ENCODE peak calls at places on chromosomes 13 and 19, in nine cellular contexts. F is testis; W is neuronal stem cell; H is psoas muscle; O is neural progenitor cell; Y is CD8-positive, alpha-beta memory T cell; L is left ventricle myocardium inferior; Q is Karpas-422; J is uterus. C is an unnamed sample. For H3K9me3 and H3K27me3, the result is how much of the 10 kb centered on the place peaks cover.

GRCh38 chr13:110301606-110302131 is 5.3 kb downstream of the COL4A1 start:
- DNase-seq in L (no peak), Y (no peak), W (no peak), O (peak), J (peak), F (no peak), H (no peak), Q (no peak), C (no peak)

GRCh38 chr19:51821511-51821910 is 26.6 kb downstream of the FPR3 start:
- DNase-seq in O (no peak), L (no peak), H (no peak), J (no peak), Q (no peak), W (no peak), F (no peak), Y (no peak), C (no peak)

GRCh38 chr13:97259787-97260641 is 37.9 kb downstream of the MBNL2 start:
- DNase-seq in L (no peak), F (no peak), H (peak), O (no peak), J (no peak), Y (no peak), W (no peak), Q (no peak), C (no peak)

GRCh38 chr13:34104853-34105252 is 286.9 kb downstream of the RFC3 start:
- DNase-seq in J (no peak), O (no peak), F (peak), Y (no peak), L (no peak), Q (no peak), W (no peak), H (no peak), C (no peak)

GRCh38 chr19:38597075-38597474 is 20.7 kb downstream of the MAP4K1 start:
- DNase-seq in H (no peak), O (no peak), L (no peak), F (no peak), W (no peak), Q (no peak), J (no peak), Y (no peak), C (no peak)

GRCh38 chr13:26656919-26657318 is 99.4 kb downstream of the WASF3 start:
- DNase-seq in Q (peak), W (peak), J (no peak), F (peak), H (no peak), L (no peak), Y (no peak), O (peak), C (no peak)

GRCh38 chr19:623974-624373 is 9.4 kb downstream of the POLRMT start:
- DNase-seq in O (peak), H (no peak), J (no peak), Q (no peak), W (no peak), L (no peak), Y (no peak), F (peak), C (no peak)

GRCh38 chr19:5210556-5210955 is 130.1 kb downstream of the PTPRS start:
- DNase-seq in W (no peak), Y (no peak), O (no peak), L (no peak), Q (no peak), J (no peak), H (no peak), F (no peak), C (no peak)

GRCh38 chr13:98478134-98479129 is 98.5 kb downstream of the STK24 start:
- DNase-seq in O (peak), Y (no peak), H (no peak), Q (no peak), J (no peak), L (no peak), W (peak), F (peak), C (no peak)

GRCh38 chr19:17332677-17333581 is 1.7 kb downstream of the ANO8 start:
- DNase-seq in F (peak), H (no peak), L (no peak), Q (peak), Y (no peak), J (no peak), W (no peak), O (peak), C (no peak)

GRCh38 chr19:24032651-24033050 is 54.3 kb upstream of the ZNF254 start:
- DNase-seq in L (no peak), H (no peak), W (no peak), Q (no peak), Y (no peak), J (no peak), O (no peak), F (no peak), C (no peak)

GRCh38 chr19:14167594-14168138 is 31.3 kb upstream of the ASF1B start:
- DNase-seq in W (no peak), H (no peak), F (no peak), O (no peak), Y (no peak), L (no peak), J (no peak), Q (peak), C (no peak)

GRCh38 chr19:18433039-18433691 is 4.8 kb downstream of the ISYNA1 start:
- DNase-seq in F (no peak), O (peak), L (no peak), Y (no peak), H (peak), W (no peak), Q (peak), J (peak), C (no peak)

GRCh38 chr13:43785681-43786471 is 896 bp downstream of the ENOX1 start:
- DNase-seq in F (peak), W (peak), H (peak), L (peak), O (peak), J (peak), Y (no peak), Q (no peak), C (peak)

GRCh38 chr19:18469245-18470107 is 31.5 kb upstream of the ISYNA1 start:
- DNase-seq in J (peak), Y (peak), Q (peak), F (peak), L (peak), W (no peak), H (peak), O (peak), C (no peak)

GRCh38 chr13:21478881-21479808 is 20.0 kb upstream of the ZDHHC20 start:
- DNase-seq in Y (no peak), W (peak), Q (peak), L (no peak), H (no peak), F (peak), J (no peak), O (peak), C (no peak)

GRCh38 chr19:17450264-17451075 is 2.0 kb upstream of the TMEM221 start:
- DNase-seq in Q (no peak), F (no peak), H (no peak), L (no peak), J (no peak), W (no peak), O (no peak), Y (no peak), C (no peak)

GRCh38 chr13:30403491-30403890 is 18.8 kb upstream of the UBE2L5 start:
- DNase-seq in W (no peak), L (no peak), F (no peak), Y (no peak), O (no peak), J (no peak), Q (no peak), H (no peak), C (no peak)

GRCh38 chr19:17719730-17720486 is 628 bp downstream of the MAP1S start:
- DNase-seq in F (no peak), W (no peak), J (no peak), O (peak), H (no peak), Y (peak), L (no peak), Q (peak), C (peak)

GRCh38 chr13:39892731-39893293 is 237.3 kb downstream of the COG6 start:
- DNase-seq in O (no peak), W (no peak), Y (no peak), F (peak), J (peak), L (peak), Q (peak), H (no peak), C (no peak)

GRCh38 chr13:77737583-77738200 is 40.2 kb downstream of the SLAIN1 start:
- DNase-seq in J (no peak), H (no peak), W (no peak), F (no peak), L (no peak), Y (no peak), Q (no peak), O (no peak), C (no peak)

GRCh38 chr19:3073931-3074595 is 11.8 kb upstream of the TLE5 start:
- DNase-seq in W (no peak), Q (no peak), O (no peak), L (no peak), F (peak), H (no peak), Y (no peak), J (peak), C (peak)

GRCh38 chr13:44206429-44206828 is 167.2 kb upstream of the SERP2 start:
- DNase-seq in F (no peak), J (no peak), W (no peak), L (no peak), O (no peak), H (no peak), Y (no peak), Q (no peak), C (no peak)

GRCh38 chr13:98509271-98510155 is 67.4 kb downstream of the STK24 start:
- DNase-seq in F (peak), Q (peak), O (no peak), L (peak), H (no peak), Y (no peak), J (no peak), W (no peak), C (no peak)

GRCh38 chr13:76854894-76855293 is 31.3 kb downstream of the KCTD12 start:
- DNase-seq in W (no peak), H (no peak), L (no peak), J (no peak), Q (no peak), O (no peak), Y (no peak), F (no peak), C (no peak)

GRCh38 chr13:101627556-101627943 is 175.1 kb downstream of the ITGBL1 start:
- DNase-seq in F (no peak), Q (no peak), O (no peak), J (no peak), H (no peak), W (no peak), Y (no peak), L (no peak), C (no peak)
- H3K4me3 ChIP-seq in F (no peak), Q (peak), O (no peak), J (peak), H (peak), W (no peak), Y (peak), L (peak), C (no peak)

GRCh38 chr19:27759896-27760295 is 1453.1 kb downstream of the UQCRFS1 start:
- DNase-seq in F (no peak), Y (no peak), L (no peak), O (no peak), Q (no peak), H (no peak), W (no peak), J (no peak), C (no peak)
- H3K9me3 ChIP-seq in F (under half), Y (under half), L (under half), O (under half), Q (under half), H (under half), W (under half), J (under half), C (under half)

GRCh38 chr19:50669319-50670101 is 20.3 kb downstream of the C19orf81 start:
- DNase-seq in Y (no peak), H (no peak), W (no peak), Q (peak), L (no peak), O (no peak), F (peak), J (no peak), C (no peak)

GRCh38 chr19:50670102-50670380 is 20.8 kb downstream of the C19orf81 start:
- DNase-seq in F (no peak), H (no peak), W (no peak), Q (no peak), Y (no peak), L (no peak), J (no peak), O (no peak), C (no peak)

GRCh38 chr19:50667759-50668231 is 18.6 kb downstream of the C19orf81 start:
- DNase-seq in O (no peak), Q (no peak), W (no peak), Y (no peak), J (no peak), F (no peak), H (no peak), L (no peak), C (no peak)

GRCh38 chr19:50667177-50667758 is 18.0 kb downstream of the C19orf81 start:
- DNase-seq in O (no peak), H (no peak), L (no peak), Q (no peak), F (no peak), J (no peak), W (no peak), Y (no peak), C (peak)

GRCh38 chr19:50668416-50669318 is 19.4 kb downstream of the C19orf81 start:
- DNase-seq in F (no peak), H (no peak), L (no peak), W (no peak), J (no peak), Y (no peak), Q (no peak), O (peak), C (no peak)
- H3K27me3 ChIP-seq in F (under half), H (under half), L (half or more), W (half or more), J (under half), Y (under half), Q (under half), O (half or more), C (under half)

DNA sequence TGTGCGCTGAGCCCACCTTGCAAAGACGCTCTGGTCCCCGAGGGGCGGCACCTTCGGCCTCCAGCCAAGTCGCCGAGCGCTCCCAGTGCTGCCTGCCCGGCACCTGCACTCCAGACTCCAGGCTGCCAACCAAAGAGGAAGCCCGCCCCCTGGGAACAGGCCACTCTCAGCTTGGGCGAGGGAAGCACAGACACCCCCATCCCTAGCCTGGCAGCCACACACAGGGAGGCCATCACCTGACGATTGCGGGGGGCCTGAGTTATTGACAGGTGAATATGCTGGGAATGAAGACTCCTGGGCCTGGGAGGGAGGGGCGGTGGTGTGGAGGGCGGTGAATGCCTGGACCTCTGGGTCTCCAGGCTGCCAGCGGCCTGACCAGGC is 10.3 kb upstream of the ZNF492 start:
- DNase-seq in O (no peak), H (no peak), J (no peak), F (peak), Q (no peak), W (no peak), Y (no peak), L (no peak), C (no peak)
- H3K4me3 ChIP-seq in O (no peak), H (no peak), J (no peak), F (peak), Q (no peak), W (no peak), Y (no peak), L (peak), C (no peak)

GRCh38 chr19:53212703-53213320 is 19.7 kb upstream of the ZNF665 start:
- DNase-seq in H (no peak), Q (no peak), O (no peak), F (no peak), Y (no peak), J (no peak), W (no peak), L (no peak), C (no peak)
- H3K9me3 ChIP-seq in H (half or more), Q (half or more), O (under half), F (under half), Y (half or more), J (under half), W (half or more), L (half or more), C (under half)

DNA sequence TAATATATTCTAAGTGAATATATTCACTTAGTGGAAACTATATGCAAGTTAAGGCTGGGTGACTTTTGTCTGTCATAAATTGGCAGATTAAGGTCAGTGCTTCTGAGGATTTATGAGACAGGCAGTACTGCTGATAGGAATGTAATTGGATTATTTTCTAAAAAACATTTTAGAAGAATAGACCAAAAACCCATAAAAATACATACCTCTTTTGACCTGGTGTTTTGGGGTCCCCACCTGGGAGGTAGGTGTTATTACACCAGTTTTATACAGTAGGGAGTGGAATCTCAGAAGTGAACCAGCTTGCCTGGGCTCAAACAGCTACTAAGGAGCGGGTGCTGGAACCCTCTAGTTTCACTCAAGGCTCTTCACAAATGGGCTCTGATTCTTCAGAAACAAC is 25.3 kb downstream of the COG3 start:
- DNase-seq in Y (no peak), O (no peak), Q (peak), F (no peak), J (no peak), L (no peak), W (no peak), H (no peak), C (no peak)
- H3K27me3 ChIP-seq in Y (under half), O (under half), Q (under half), F (under half), J (under half), L (under half), W (under half), H (under half), C (under half)

GRCh38 chr19:58009666-58010301 is 7.2 kb upstream of the ZNF606 start:
- DNase-seq in W (peak), O (peak), Q (no peak), H (peak), L (peak), J (peak), Y (peak), F (peak), C (peak)

GRCh38 chr19:58007285-58007684 is 4.7 kb upstream of the ZNF606 start:
- DNase-seq in L (no peak), O (no peak), Q (peak), W (no peak), J (no peak), H (no peak), F (no peak), Y (no peak), C (no peak)

GRCh38 chr19:58009301-58009665 is 6.7 kb upstream of the ZNF606 start:
- DNase-seq in J (no peak), O (no peak), Y (no peak), W (no peak), Q (no peak), H (no peak), F (no peak), L (no peak), C (no peak)

GRCh38 chr19:58010507-58010906 is 7.9 kb upstream of the ZNF606 start:
- DNase-seq in J (no peak), L (no peak), Q (no peak), W (no peak), Y (no peak), H (no peak), F (no peak), O (no peak), C (no peak)
- H3K4me3 ChIP-seq in J (no peak), L (peak), Q (no peak), W (no peak), Y (no peak), H (no peak), F (no peak), O (no peak), C (no peak)

C was measured in pancreas.